ENCODE peak calls at places on chromosome 13, in eight cellular contexts. S is H9, J is PC-9, Z is astrocyte, H is A549, D is fibroblast of lung, X is neuronal stem cell, T is IMR-90. O is an unnamed sample.

GRCh38 chr13:31540316-31540715 is 199.0 kb upstream of the RXFP2 start:
- DNase-seq in S (no peak), J (no peak), Z (no peak), H (no peak), D (no peak), X (no peak), T (no peak), O (no peak)

GRCh38 chr13:44629465-44630183 is 53.5 kb upstream of the TSC22D1 start:
- DNase-seq in S (no peak), J (no peak), Z (peak), H (no peak), D (peak), X (no peak), T (peak), O (no peak)

GRCh38 chr13:113765241-113765910 is 6.3 kb downstream of the TMEM255B start:
- DNase-seq in S (no peak), J (no peak), Z (no peak), H (no peak), D (no peak), X (no peak), T (no peak), O (no peak)

GRCh38 chr13:80342541-80343371 is 1.8 kb upstream of the SPRY2 start:
- DNase-seq in S (peak), J (peak), Z (peak), H (peak), D (peak), X (peak), T (peak), O (no peak)

GRCh38 chr13:66714795-66715194 is 515.3 kb downstream of the PCDH9 start:
- DNase-seq in S (no peak), J (no peak), Z (no peak), H (no peak), D (no peak), X (no peak), T (no peak), O (no peak)

GRCh38 chr13:76637651-76638111 is 248.5 kb downstream of the KCTD12 start:
- DNase-seq in S (no peak), J (no peak), Z (peak), H (no peak), D (peak), X (no peak), T (peak), O (no peak)

GRCh38 chr13:21501709-21502108 is 42.6 kb upstream of the ZDHHC20 start:
- DNase-seq in S (peak), J (no peak), Z (no peak), H (peak), D (no peak), X (no peak), T (no peak), O (no peak)

GRCh38 chr13:112103971-112104872 is 37.3 kb downstream of the SOX1 start:
- DNase-seq in S (peak), J (no peak), Z (no peak), H (no peak), D (no peak), X (peak), T (no peak), O (no peak)

GRCh38 chr13:69109891-69110525 is 997.6 kb upstream of the ATXN8OS start:
- DNase-seq in S (peak), J (no peak), Z (no peak), H (no peak), D (no peak), X (no peak), T (no peak), O (no peak)

GRCh38 chr13:32415019-32415418 is 12.9 kb downstream of the N4BP2L1 start:
- DNase-seq in S (peak), J (no peak), Z (no peak), H (peak), D (no peak), X (no peak), T (no peak), O (no peak)

GRCh38 chr13:39590466-39591036 is 12.4 kb downstream of the LHFPL6 start:
- DNase-seq in S (no peak), J (no peak), Z (no peak), H (no peak), D (no peak), X (no peak), T (no peak), O (no peak)
- H3K4me2 ChIP-seq in S (no peak), J (no peak), Z (no peak), H (no peak), D (no peak), X (no peak), T (no peak), O (no peak)

DNA sequence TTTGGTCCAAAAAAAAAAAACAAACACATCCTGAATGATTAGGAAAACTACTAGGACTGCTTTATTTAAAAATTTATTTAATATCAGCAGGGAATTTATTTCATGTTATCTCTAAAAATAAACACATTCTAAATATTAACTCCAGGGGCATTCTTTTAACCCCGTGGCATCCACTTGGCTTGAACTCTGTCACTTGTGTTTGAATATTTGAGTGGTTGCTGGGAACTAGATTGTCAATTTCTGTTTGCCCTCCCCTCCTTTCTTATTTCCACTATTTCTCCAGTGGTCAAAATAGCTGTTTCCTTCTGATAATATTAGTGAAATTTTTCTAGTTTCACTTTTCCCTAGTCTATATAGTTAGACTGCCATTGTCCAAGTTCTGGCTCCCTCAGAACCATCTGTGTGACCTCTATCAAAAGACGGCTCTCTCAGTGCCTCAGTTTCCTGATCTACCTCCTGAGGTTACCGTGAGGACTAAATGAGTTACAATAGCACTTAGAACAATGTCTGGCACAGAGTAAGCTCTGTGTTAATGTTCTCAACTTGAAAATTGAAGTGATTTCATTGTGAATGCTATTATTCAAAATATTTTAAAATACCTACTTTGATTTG is 107.3 kb downstream of the FGF14 start:
- DNase-seq in S (no peak), J (no peak), Z (no peak), H (no peak), D (no peak), X (no peak), T (no peak), O (no peak)
- H3K4me2 ChIP-seq in S (no peak), J (no peak), Z (no peak), H (no peak), D (no peak), X (no peak), T (no peak), O (no peak)

GRCh38 chr13:111058796-111059506 is 56.2 kb upstream of the ARHGEF7 start:
- DNase-seq in S (peak), J (peak), Z (no peak), H (peak), D (no peak), X (no peak), T (no peak), O (no peak)
- H3K4me2 ChIP-seq in S (no peak), J (no peak), Z (no peak), H (no peak), D (no peak), X (no peak), T (no peak), O (no peak)

GRCh38 chr13:48596128-48596429 is 57.6 kb upstream of the CYSLTR2 start:
- DNase-seq in S (no peak), J (no peak), Z (no peak), H (no peak), D (no peak), X (no peak), T (no peak), O (no peak)
- H3K4me2 ChIP-seq in S (no peak), J (no peak), Z (no peak), H (no peak), D (no peak), X (no peak), T (no peak), O (no peak)

O was measured in keratinocyte.